ENCODE peak calls at places on chromosomes 6 and 20, in five cellular contexts. One of them, this sample, is unnamed.

GRCh38 chr6:137157601-137158000 is 15.8 kb downstream of the IL22RA2 start:
- DNase-seq in A549: no peak
- DNase-seq in GM12878: no peak
- DNase-seq in K562: peak
- DNase-seq in H1: no peak
- DNase-seq in this sample: peak

GRCh38 chr6:166379800-166380199 is 2.9 kb downstream of the MPC1 start:
- DNase-seq in A549: no peak
- DNase-seq in GM12878: no peak
- DNase-seq in K562: no peak
- DNase-seq in H1: no peak
- DNase-seq in this sample: no peak

GRCh38 chr20:46458891-46459750 is 52.7 kb upstream of the ELMO2 start:
- DNase-seq in GM12878: peak
- DNase-seq in A549: no peak
- DNase-seq in K562: no peak
- DNase-seq in H1: peak
- DNase-seq in this sample: peak

GRCh38 chr6:165671222-165671715 is 8.2 kb upstream of the PDE10A start:
- DNase-seq in K562: no peak
- DNase-seq in GM12878: no peak
- DNase-seq in H1: no peak
- DNase-seq in A549: no peak
- DNase-seq in this sample: no peak

GRCh38 chr6:166438211-166438861 is 55.6 kb upstream of the MPC1 start:
- DNase-seq in H1: no peak
- DNase-seq in GM12878: no peak
- DNase-seq in A549: no peak
- DNase-seq in K562: peak
- DNase-seq in this sample: no peak

GRCh38 chr6:4369616-4370015 is 234.2 kb upstream of the ECI2 start:
- DNase-seq in H1: no peak
- DNase-seq in A549: no peak
- DNase-seq in K562: no peak
- DNase-seq in GM12878: no peak
- DNase-seq in this sample: no peak

GRCh38 chr6:142474446-142475289 is 172.9 kb downstream of the ADGRG6 start:
- DNase-seq in K562: peak
- DNase-seq in A549: peak
- DNase-seq in GM12878: no peak
- DNase-seq in H1: peak
- DNase-seq in this sample: peak

GRCh38 chr6:104623052-104623690 is 236.5 kb downstream of the HACE1 start:
- DNase-seq in K562: no peak
- DNase-seq in A549: peak
- DNase-seq in GM12878: no peak
- DNase-seq in H1: no peak
- DNase-seq in this sample: no peak

GRCh38 chr6:25815194-25815593 is 16.7 kb downstream of the SLC17A1 start:
- DNase-seq in GM12878: no peak
- DNase-seq in A549: no peak
- DNase-seq in K562: no peak
- DNase-seq in H1: no peak
- DNase-seq in this sample: no peak

GRCh38 chr6:158815379-158815724 is 3.8 kb downstream of the EZR start:
- DNase-seq in A549: no peak
- DNase-seq in H1: no peak
- DNase-seq in GM12878: no peak
- DNase-seq in K562: peak
- DNase-seq in this sample: no peak

GRCh38 chr20:14775778-14776177 is 438.4 kb upstream of the FLRT3 start:
- DNase-seq in K562: no peak
- DNase-seq in GM12878: no peak
- DNase-seq in A549: peak
- DNase-seq in H1: no peak
- DNase-seq in this sample: no peak

GRCh38 chr6:70668499-70668812 is 773 bp downstream of the SMAP1 start:
- DNase-seq in A549: no peak
- DNase-seq in H1: no peak
- DNase-seq in GM12878: no peak
- DNase-seq in K562: peak
- DNase-seq in this sample: no peak

GRCh38 chr20:8361008-8361652 is 229.1 kb downstream of the PLCB1 start:
- DNase-seq in GM12878: peak
- DNase-seq in A549: peak
- DNase-seq in K562: no peak
- DNase-seq in H1: no peak
- DNase-seq in this sample: no peak

GRCh38 chr20:29873946-29874345 is 1383.5 kb upstream of the DEFB115 start:
- DNase-seq in A549: peak
- DNase-seq in GM12878: no peak
- DNase-seq in H1: peak
- DNase-seq in K562: peak
- DNase-seq in this sample: peak

GRCh38 chr6:98927534-98927933 is 20.2 kb downstream of the FBXL4 start:
- DNase-seq in A549: no peak
- DNase-seq in K562: no peak
- DNase-seq in H1: no peak
- DNase-seq in GM12878: no peak
- DNase-seq in this sample: peak

GRCh38 chr6:156009656-156010055 is 554.0 kb upstream of the NOX3 start:
- DNase-seq in GM12878: no peak
- DNase-seq in K562: no peak
- DNase-seq in H1: no peak
- DNase-seq in A549: no peak
- DNase-seq in this sample: no peak

GRCh38 chr6:109762769-109763450 is 71.8 kb downstream of the FIG4 start:
- DNase-seq in GM12878: no peak
- DNase-seq in K562: no peak
- DNase-seq in A549: no peak
- DNase-seq in H1: no peak
- DNase-seq in this sample: no peak

GRCh38 chr6:111615916-111616612 is 10.4 kb upstream of the TRAF3IP2 start:
- DNase-seq in K562: no peak
- DNase-seq in A549: no peak
- DNase-seq in GM12878: no peak
- DNase-seq in H1: no peak
- DNase-seq in this sample: no peak

GRCh38 chr20:36493013-36493800 is 48.1 kb upstream of the MYL9 start:
- DNase-seq in H1: no peak
- DNase-seq in GM12878: no peak
- DNase-seq in A549: peak
- DNase-seq in K562: peak
- DNase-seq in this sample: peak

GRCh38 chr6:34129753-34130152 is 16.1 kb downstream of the GRM4 start:
- DNase-seq in K562: no peak
- DNase-seq in GM12878: no peak
- DNase-seq in A549: no peak
- DNase-seq in H1: no peak
- DNase-seq in this sample: no peak

GRCh38 chr20:59955131-59955796 is 3.0 kb upstream of the CDH26 start:
- DNase-seq in GM12878: no peak
- DNase-seq in K562: peak
- DNase-seq in A549: peak
- DNase-seq in H1: no peak
- DNase-seq in this sample: no peak

GRCh38 chr6:122995930-122996796 is at the start of gene CLVS2:
- DNase-seq in A549: peak
- DNase-seq in GM12878: no peak
- DNase-seq in H1: peak
- DNase-seq in K562: peak
- DNase-seq in this sample: peak

GRCh38 chr20:56222945-56223344 is 25.6 kb upstream of the MC3R start:
- DNase-seq in GM12878: no peak
- DNase-seq in A549: no peak
- DNase-seq in K562: no peak
- DNase-seq in H1: no peak
- DNase-seq in this sample: no peak

GRCh38 chr6:88359530-88360202 is 193.5 kb upstream of the CNR1 start:
- DNase-seq in H1: no peak
- DNase-seq in GM12878: no peak
- DNase-seq in A549: no peak
- DNase-seq in K562: no peak
- DNase-seq in this sample: no peak

GRCh38 chr20:49790077-49790798 is 22.4 kb upstream of the SLC9A8 start:
- DNase-seq in A549: peak
- DNase-seq in GM12878: no peak
- DNase-seq in H1: no peak
- DNase-seq in K562: peak
- DNase-seq in this sample: no peak

GRCh38 chr6:150004101-150004782 is 21.1 kb downstream of the RAET1L start:
- DNase-seq in H1: no peak
- DNase-seq in A549: no peak
- DNase-seq in K562: no peak
- DNase-seq in GM12878: no peak
- DNase-seq in this sample: no peak

GRCh38 chr20:47801759-47802158 is 16.5 kb upstream of the SULF2 start:
- DNase-seq in H1: no peak
- DNase-seq in A549: no peak
- DNase-seq in GM12878: no peak
- DNase-seq in K562: no peak
- DNase-seq in this sample: no peak

GRCh38 chr6:149210376-149210775 is 107.1 kb upstream of the TAB2 start:
- DNase-seq in A549: no peak
- DNase-seq in GM12878: no peak
- DNase-seq in K562: peak
- DNase-seq in H1: no peak
- DNase-seq in this sample: no peak

GRCh38 chr6:122619309-122619708 is 9.1 kb downstream of the PKIB start:
- DNase-seq in K562: no peak
- DNase-seq in A549: no peak
- DNase-seq in H1: no peak
- DNase-seq in GM12878: no peak
- DNase-seq in this sample: no peak

GRCh38 chr6:125444234-125444949 is 142.6 kb upstream of the HDDC2 start:
- DNase-seq in A549: no peak
- DNase-seq in GM12878: no peak
- DNase-seq in K562: no peak
- DNase-seq in H1: no peak
- DNase-seq in this sample: no peak

GRCh38 chr6:108562503-108562993 is 1.8 kb downstream of the FOXO3 start:
- DNase-seq in H1: peak
- DNase-seq in GM12878: no peak
- DNase-seq in K562: peak
- DNase-seq in A549: peak
- DNase-seq in this sample: peak

GRCh38 chr20:21767739-21768223 is 62.3 kb downstream of the PAX1 start:
- DNase-seq in H1: peak
- DNase-seq in A549: peak
- DNase-seq in GM12878: no peak
- DNase-seq in K562: peak
- DNase-seq in this sample: peak

GRCh38 chr6:85360794-85361642 is 88.9 kb upstream of the NT5E start:
- DNase-seq in K562: no peak
- DNase-seq in GM12878: no peak
- DNase-seq in A549: peak
- DNase-seq in H1: no peak
- DNase-seq in this sample: no peak

DNA sequence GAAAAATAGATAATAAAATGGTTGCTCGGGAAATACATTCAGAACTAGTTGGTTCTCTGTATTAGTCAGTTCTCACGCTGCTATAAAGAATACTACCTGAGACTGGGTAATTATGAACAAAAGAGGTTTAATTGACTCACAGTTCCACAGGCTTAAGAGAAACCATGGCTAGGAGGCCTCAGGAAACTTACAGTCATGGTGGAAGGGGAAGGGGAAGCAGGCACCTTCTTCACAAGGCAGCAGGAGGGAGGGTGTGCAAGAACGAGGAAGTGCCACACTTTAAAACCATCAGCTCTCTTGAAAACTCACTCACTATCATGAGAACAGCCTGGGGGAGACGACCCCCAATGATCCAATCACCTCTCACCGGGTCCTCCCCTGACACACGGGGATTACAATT is 24.2 kb upstream of the SNX9 start:
- DNase-seq in A549: no peak
- DNase-seq in GM12878: no peak
- DNase-seq in K562: no peak
- DNase-seq in H1: no peak
- DNase-seq in this sample: no peak
- TF ChIP-seq CHD2 in A549: no peak
- TF ChIP-seq CHD2 in GM12878: no peak
- TF ChIP-seq CHD2 in K562: no peak
- TF ChIP-seq CHD2 in H1: no peak
- TF ChIP-seq CHD2 in this sample: no peak

GRCh38 chr20:10239954-10240353 is 21.3 kb downstream of the SNAP25 start:
- DNase-seq in A549: peak
- DNase-seq in GM12878: no peak
- DNase-seq in H1: no peak
- DNase-seq in K562: peak
- DNase-seq in this sample: no peak
- TF ChIP-seq CHD2 in A549: no peak
- TF ChIP-seq CHD2 in GM12878: no peak
- TF ChIP-seq CHD2 in H1: no peak
- TF ChIP-seq CHD2 in K562: no peak
- TF ChIP-seq CHD2 in this sample: no peak

DNA sequence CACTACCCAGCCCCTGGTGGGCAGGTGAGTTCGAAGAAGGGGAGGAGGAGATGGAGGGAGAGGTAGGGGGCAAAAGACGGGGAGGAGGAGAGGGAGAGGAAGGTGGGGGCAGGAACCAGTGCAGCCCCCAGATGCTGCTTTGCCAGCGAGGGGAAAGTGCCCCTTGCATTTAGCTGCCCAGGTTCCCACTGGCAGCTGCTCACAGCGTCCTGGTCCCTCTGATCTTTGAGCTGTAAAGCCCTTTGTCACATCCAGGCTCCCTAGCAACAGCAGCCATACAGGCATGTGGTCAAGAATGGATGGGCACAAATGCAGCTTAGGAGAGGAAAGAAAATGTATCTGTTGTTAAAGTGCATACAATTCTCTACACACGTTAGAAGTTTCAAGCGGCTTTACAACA is 160.9 kb downstream of the CD83 start:
- DNase-seq in H1: no peak
- DNase-seq in K562: no peak
- DNase-seq in GM12878: no peak
- DNase-seq in A549: no peak
- DNase-seq in this sample: no peak
- TF ChIP-seq CHD2 in H1: no peak
- TF ChIP-seq CHD2 in K562: no peak
- TF ChIP-seq CHD2 in GM12878: no peak
- TF ChIP-seq CHD2 in A549: no peak
- TF ChIP-seq CHD2 in this sample: no peak

GRCh38 chr20:61885759-61886715 is 179.6 kb downstream of the TAF4 start:
- DNase-seq in GM12878: no peak
- DNase-seq in K562: no peak
- DNase-seq in A549: no peak
- DNase-seq in H1: no peak
- DNase-seq in this sample: no peak

GRCh38 chr20:61888101-61888865 is 177.4 kb downstream of the TAF4 start:
- DNase-seq in A549: no peak
- DNase-seq in K562: no peak
- DNase-seq in H1: no peak
- DNase-seq in GM12878: no peak
- DNase-seq in this sample: no peak

GRCh38 chr20:61886721-61887658 is 178.7 kb downstream of the TAF4 start:
- DNase-seq in GM12878: no peak
- DNase-seq in A549: peak
- DNase-seq in H1: no peak
- DNase-seq in K562: peak
- DNase-seq in this sample: peak

GRCh38 chr20:61889659-61890058 is 176.0 kb downstream of the TAF4 start:
- DNase-seq in H1: no peak
- DNase-seq in A549: no peak
- DNase-seq in K562: no peak
- DNase-seq in GM12878: no peak
- DNase-seq in this sample: no peak

GRCh38 chr20:61887694-61888093 is 178.0 kb downstream of the TAF4 start:
- DNase-seq in H1: no peak
- DNase-seq in K562: no peak
- DNase-seq in GM12878: no peak
- DNase-seq in A549: no peak
- DNase-seq in this sample: no peak
- TF ChIP-seq CHD2 in H1: no peak
- TF ChIP-seq CHD2 in K562: no peak
- TF ChIP-seq CHD2 in GM12878: no peak
- TF ChIP-seq CHD2 in A549: no peak
- TF ChIP-seq CHD2 in this sample: no peak